ENCODE peak calls at places on chromosome 2, in ten cellular contexts. I is hepatocyte; D is Peyer's patch; T is left lung; S is PC-9; U is uterus; F is lung; L is tibial nerve; X is brain microvascular endothelial cell; P is CD4-positive, CD25-positive, alpha-beta regulatory T cell. R is an unnamed sample.
A peak's percentile ranks its signal among the peaks of the same experiment; 100 is the strongest.

GRCh38 chr2:25587361-25587760 is 86.0 kb downstream of the DTNB start:
- DNase-seq in I (no peak), L (no peak), D (no peak), S (peak; percentile 5), T (peak; percentile 67), U (no peak), F (no peak), P (no peak), X (peak; percentile 79), R (no peak)

GRCh38 chr2:43133708-43134570 is 92.5 kb downstream of the ZFP36L2 start:
- DNase-seq in L (no peak), U (no peak), S (no peak), D (peak; percentile 97), P (peak; percentile 90), X (no peak), F (no peak), T (peak; percentile 63), I (no peak), R (peak; percentile 87)

GRCh38 chr2:71672011-71672639 is 218.8 kb downstream of the DYSF start:
- DNase-seq in S (no peak), X (no peak), P (no peak), F (peak; percentile 27), L (no peak), U (no peak), I (no peak), T (no peak), D (no peak), R (no peak)

GRCh38 chr2:48450936-48451602 is 78.9 kb upstream of the STON1 start:
- DNase-seq in X (no peak), P (no peak), D (no peak), S (no peak), F (no peak), I (no peak), T (no peak), U (no peak), L (no peak), R (no peak)

GRCh38 chr2:30078521-30078920 is 68.3 kb upstream of the YPEL5 start:
- DNase-seq in U (no peak), X (no peak), P (no peak), T (no peak), I (no peak), D (no peak), S (no peak), L (no peak), F (no peak), R (no peak)

GRCh38 chr2:104939570-104940235 is 85.8 kb downstream of the POU3F3 start:
- DNase-seq in P (no peak), F (no peak), U (no peak), I (no peak), L (no peak), X (no peak), T (no peak), D (no peak), S (no peak), R (no peak)

GRCh38 chr2:46487667-46488333 is 8.4 kb downstream of the TMEM247 start:
- DNase-seq in F (peak; percentile 77), T (peak; percentile 80), X (peak; percentile 55), L (peak; percentile 54), P (no peak), D (peak; percentile 24), I (no peak), U (peak; percentile 78), S (peak; percentile 57), R (no peak)

GRCh38 chr2:134396493-134396892 is 142.6 kb downstream of the MGAT5 start:
- DNase-seq in S (no peak), I (peak; percentile 17), L (no peak), D (no peak), U (no peak), P (no peak), X (no peak), T (no peak), F (no peak), R (no peak)

GRCh38 chr2:44392338-44392943 is 30.7 kb downstream of the CAMKMT start:
- DNase-seq in X (peak; percentile 49), P (peak; percentile 54), U (peak; percentile 20), F (peak; percentile 44), L (peak; percentile 76), T (no peak), I (peak; percentile 65), D (peak; percentile 40), S (peak; percentile 46), R (peak; percentile 53)

GRCh38 chr2:230216489-230216888 is 3.3 kb downstream of the SP110 start:
- DNase-seq in U (no peak), P (peak; percentile 58), L (no peak), F (no peak), D (no peak), X (no peak), I (no peak), S (no peak), T (no peak), R (no peak)

GRCh38 chr2:133204461-133204860 is 363.8 kb downstream of the NCKAP5 start:
- DNase-seq in I (no peak), L (no peak), S (no peak), F (no peak), U (no peak), T (no peak), P (no peak), D (no peak), X (no peak), R (no peak)

GRCh38 chr2:224922142-224922727 is 120.0 kb downstream of the DOCK10 start:
- DNase-seq in L (no peak), X (no peak), P (peak; percentile 54), U (no peak), I (no peak), F (no peak), T (no peak), S (no peak), D (peak; percentile 31), R (no peak)

DNA sequence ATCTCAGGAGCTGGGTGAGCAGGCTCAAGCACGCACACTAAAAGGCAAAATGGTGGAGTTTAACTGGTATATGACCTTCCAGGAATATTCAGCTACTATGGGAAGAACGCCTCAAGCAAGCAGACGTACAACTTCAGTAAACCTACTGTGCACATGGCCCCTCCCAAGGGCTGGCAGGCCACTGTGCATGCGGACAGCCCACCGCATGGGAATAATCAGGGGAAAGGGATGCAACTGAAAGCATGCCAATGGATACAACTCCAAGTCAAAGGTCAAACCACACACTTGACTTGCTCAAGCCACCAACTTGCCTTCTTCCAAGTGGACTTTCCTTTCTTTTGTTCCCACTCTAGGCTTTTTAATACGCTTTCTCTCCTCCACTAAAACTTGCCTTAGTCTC is 121.6 kb upstream of the SNTG2 start:
- DNase-seq in D (no peak), U (no peak), T (no peak), P (no peak), X (no peak), F (no peak), I (no peak), S (no peak), L (no peak), R (no peak)
- H3K27me3 ChIP-seq in D (no peaks in the 10 kb centered on the region), U (no peaks in the 10 kb centered on the region), T (no peaks in the 10 kb centered on the region), P (no peaks in the 10 kb centered on the region), X (no peaks in the 10 kb centered on the region), F (peaks cover 3% of the 10 kb centered on the region), I (no peaks in the 10 kb centered on the region), S (peaks cover 94% of the 10 kb centered on the region), L (no peaks in the 10 kb centered on the region), R (no peaks in the 10 kb centered on the region)

GRCh38 chr2:119112230-119112629 is 46.3 kb downstream of the C1QL2 start:
- DNase-seq in P (no peak), I (peak; percentile 55), D (no peak), U (no peak), F (peak; percentile 5), S (no peak), X (no peak), L (no peak), T (no peak), R (no peak)
- H3K27me3 ChIP-seq in P (no peaks in the 10 kb centered on the region), I (no peaks in the 10 kb centered on the region), D (no peaks in the 10 kb centered on the region), U (no peaks in the 10 kb centered on the region), F (peaks cover 3% of the 10 kb centered on the region), S (no peaks in the 10 kb centered on the region), X (no peaks in the 10 kb centered on the region), L (no peaks in the 10 kb centered on the region), T (peaks cover 37% of the 10 kb centered on the region), R (no peaks in the 10 kb centered on the region)

GRCh38 chr2:73176205-73176880 is 26.0 kb upstream of the NOTO start:
- DNase-seq in U (peak; percentile 18), T (peak; percentile 36), F (no peak), X (no peak), D (no peak), L (no peak), I (peak; percentile 51), S (no peak), P (peak; percentile 43), R (peak; percentile 45)

GRCh38 chr2:73176881-73177644 is 25.3 kb upstream of the NOTO start:
- DNase-seq in X (peak; percentile 76), I (peak; percentile 95), T (peak; percentile 88), L (peak; percentile 93), F (peak; percentile 88), S (peak; percentile 83), U (peak; percentile 89), P (peak; percentile 85), D (peak; percentile 89), R (peak; percentile 86)

GRCh38 chr2:73174941-73175662 is 27.3 kb upstream of the NOTO start:
- DNase-seq in P (no peak), U (no peak), D (no peak), L (no peak), X (no peak), S (no peak), T (no peak), F (no peak), I (no peak), R (no peak)

GRCh38 chr2:73175663-73176204 is 26.6 kb upstream of the NOTO start:
- DNase-seq in S (peak; percentile 54), I (peak; percentile 83), U (peak; percentile 71), F (peak; percentile 76), T (peak; percentile 76), X (peak; percentile 56), D (peak; percentile 73), P (peak; percentile 78), L (peak; percentile 64), R (peak; percentile 75)

GRCh38 chr2:73177645-73178255 is 24.6 kb upstream of the NOTO start:
- DNase-seq in L (no peak), D (no peak), F (no peak), S (no peak), I (no peak), U (no peak), X (no peak), T (no peak), P (no peak), R (no peak)
- H3K27me3 ChIP-seq in L (no peaks in the 10 kb centered on the region), D (peaks cover 8% of the 10 kb centered on the region), F (no peaks in the 10 kb centered on the region), S (peaks cover 62% of the 10 kb centered on the region), I (peaks cover 38% of the 10 kb centered on the region), U (no peaks in the 10 kb centered on the region), X (peaks cover 12% of the 10 kb centered on the region), T (peaks cover 76% of the 10 kb centered on the region), P (peaks cover 9% of the 10 kb centered on the region), R (peaks cover 6% of the 10 kb centered on the region)

DNA sequence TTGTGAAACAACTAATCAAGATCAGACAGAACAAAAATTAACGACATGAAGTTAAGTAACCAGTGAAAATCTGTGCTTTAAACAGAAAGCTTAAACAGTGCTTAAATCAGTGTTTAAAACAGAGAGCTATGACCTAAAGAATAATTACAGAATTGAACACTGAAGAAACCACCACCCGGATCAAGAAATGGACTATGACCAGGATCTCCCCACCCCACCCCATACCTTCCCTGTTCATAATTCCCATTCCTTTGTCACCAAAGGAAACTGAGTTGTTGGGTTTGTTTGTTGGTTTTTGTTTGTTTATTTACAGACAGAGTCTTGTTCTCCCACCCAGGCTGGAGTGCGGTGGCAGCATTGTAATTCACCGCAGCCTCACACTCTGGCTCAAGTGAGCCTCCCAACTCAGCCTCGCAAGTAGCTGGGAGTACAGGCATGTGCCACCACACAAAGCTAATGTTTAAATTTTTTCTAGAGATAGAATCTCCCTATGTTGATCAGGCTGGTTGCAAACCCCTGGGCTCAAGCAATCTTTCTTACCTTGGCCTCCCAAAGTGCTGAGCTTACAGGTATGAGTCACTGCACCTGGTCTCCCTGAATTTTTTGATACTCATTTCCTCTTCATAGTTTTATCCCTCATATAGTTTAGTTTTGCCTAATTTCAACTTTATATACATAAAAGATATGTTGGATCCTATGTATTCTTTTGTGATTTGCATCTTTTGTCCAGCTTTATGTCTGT is 8.2 kb upstream of the ALPG start:
- DNase-seq in X (no peak), P (no peak), T (no peak), S (no peak), D (no peak), U (no peak), F (no peak), L (no peak), I (no peak), R (no peak)
- H3K27me3 ChIP-seq in X (no peaks in the 10 kb centered on the region), P (no peaks in the 10 kb centered on the region), T (peaks cover 52% of the 10 kb centered on the region), S (no peaks in the 10 kb centered on the region), D (no peaks in the 10 kb centered on the region), U (no peaks in the 10 kb centered on the region), F (no peaks in the 10 kb centered on the region), L (no peaks in the 10 kb centered on the region), I (no peaks in the 10 kb centered on the region), R (no peaks in the 10 kb centered on the region)